ENCODE peak calls at places on chromosomes 16 and 17, in four cellular contexts. G is stimulated activated CD4-positive, alpha-beta T cell treated with anti-CD3 and anti-CD28 coated beads, Interleukin-4, amount 100 ng/mL, for 1 hour; I is HEK293T; E is GM18507. X is an unnamed sample.
A peak's percentile ranks its signal among the peaks of the same experiment; 100 is the strongest.

GRCh38 chr16:26963109-26963508 is 103.6 kb upstream of the C16orf82 start:
- DNase-seq in G (peak; percentile 2), I (peak; percentile 38), E (no peak), X (peak; percentile 28)

GRCh38 chr17:11618861-11619566 is 20.7 kb downstream of the DNAH9 start:
- DNase-seq in G (no peak), I (no peak), E (no peak), X (no peak)

GRCh38 chr16:88384222-88385111 is 1.7 kb downstream of the ZNF469 start:
- DNase-seq in G (no peak), I (no peak), E (no peak), X (no peak)

GRCh38 chr16:58733248-58733670 is 857 bp downstream of the GOT2 start:
- DNase-seq in G (no peak), I (no peak), E (no peak), X (no peak)

GRCh38 chr16:66247516-66248089 is 118.9 kb upstream of the CDH5 start:
- DNase-seq in G (no peak), I (no peak), E (no peak), X (no peak)

GRCh38 chr17:77645441-77646430 is 312.8 kb upstream of the TNRC6C start:
- DNase-seq in G (peak; percentile 50), I (no peak), E (no peak), X (no peak)

GRCh38 chr17:8918811-8919210 is 46.7 kb downstream of the PIK3R5 start:
- DNase-seq in G (no peak), I (no peak), E (no peak), X (no peak)

GRCh38 chr17:29611351-29612093 is 11.2 kb downstream of the CORO6 start:
- DNase-seq in G (no peak), I (no peak), E (no peak), X (no peak)

GRCh38 chr17:67633751-67634191 is 84.0 kb upstream of the NOL11 start:
- DNase-seq in G (no peak), I (no peak), E (no peak), X (no peak)

GRCh38 chr17:48492401-48493298 is 38.2 kb downstream of the HOXB1 start:
- DNase-seq in G (peak; percentile 74), I (peak; percentile 90), E (peak; percentile 71), X (peak; percentile 76)

GRCh38 chr17:30454635-30455034 is 22.6 kb upstream of the GOSR1 start:
- DNase-seq in G (no peak), I (no peak), E (no peak), X (no peak)

GRCh38 chr16:10619271-10619849 is 39.0 kb upstream of the EMP2 start:
- DNase-seq in G (peak; percentile 6), I (no peak), E (no peak), X (no peak)

GRCh38 chr17:69452664-69453260 is 38.3 kb downstream of the MAP2K6 start:
- DNase-seq in G (no peak), I (no peak), E (no peak), X (no peak)

GRCh38 chr16:89121691-89122321 is 28.2 kb downstream of the ACSF3 start:
- DNase-seq in G (no peak), I (no peak), E (no peak), X (no peak)

GRCh38 chr16:75927824-75928223 is 201.5 kb upstream of the CPHXL start:
- DNase-seq in G (no peak), I (no peak), E (no peak), X (no peak)

GRCh38 chr17:40791116-40791515 is 8.6 kb downstream of the KRT28 start:
- DNase-seq in G (no peak), I (no peak), E (no peak), X (no peak)

GRCh38 chr17:48025904-48026502 is 11.6 kb downstream of the COPZ2 start:
- DNase-seq in G (no peak), I (no peak), E (no peak), X (no peak)

GRCh38 chr16:69830534-69831211 is 68.5 kb downstream of the WWP2 start:
- DNase-seq in G (no peak), I (no peak), E (no peak), X (no peak)

GRCh38 chr16:57380671-57381462 is 8.6 kb downstream of the CX3CL1 start:
- DNase-seq in G (no peak), I (no peak), E (no peak), X (no peak)

GRCh38 chr17:70238228-70238627 is 68.9 kb downstream of the KCNJ2 start:
- DNase-seq in G (no peak), I (no peak), E (no peak), X (no peak)

GRCh38 chr16:11689031-11689840 is 21.0 kb downstream of the SNN start:
- DNase-seq in G (no peak), I (no peak), E (no peak), X (no peak)

GRCh38 chr17:36703860-36704266 is 102.5 kb downstream of the MRM1 start:
- DNase-seq in G (peak; percentile 60), I (peak; percentile 65), E (no peak), X (peak; percentile 41)

GRCh38 chr17:34750004-34750403 is 170.6 kb downstream of the TMEM132E start:
- DNase-seq in G (no peak), I (no peak), E (no peak), X (no peak)

GRCh38 chr17:63675231-63675606 is 24.7 kb downstream of the LIMD2 start:
- DNase-seq in G (no peak), I (no peak), E (no peak), X (no peak)

GRCh38 chr17:70938311-70938710 is 769.0 kb downstream of the KCNJ2 start:
- DNase-seq in G (no peak), I (no peak), E (no peak), X (no peak)

GRCh38 chr17:46115687-46116086 is 77.5 kb downstream of the KANSL1 start:
- DNase-seq in G (no peak), I (no peak), E (no peak), X (no peak)

GRCh38 chr16:57091200-57091989 is 988 bp upstream of the CPNE2 start:
- DNase-seq in G (no peak), I (peak; percentile 38), E (no peak), X (no peak)

GRCh38 chr17:81486174-81486810 is 26.3 kb downstream of the ACTG1 start:
- DNase-seq in G (no peak), I (no peak), E (no peak), X (no peak)

GRCh38 chr16:1461146-1461545 is 13.7 kb downstream of the CLCN7 start:
- DNase-seq in G (no peak), I (no peak), E (no peak), X (no peak)

GRCh38 chr16:30893744-30894539 is at the start of gene BCL7C:
- DNase-seq in G (peak; percentile 84), I (peak; percentile 97), E (peak; percentile 72), X (peak; percentile 85)

GRCh38 chr16:74279805-74280204 is 16.8 kb upstream of the PSMD7 start:
- DNase-seq in G (no peak), I (no peak), E (no peak), X (no peak)

X was measured in GM12891.